ENCODE peak calls at places on chromosomes 13 and 19, in eight cellular contexts. R, G, S, T, A, L, C and F are unnamed samples.

GRCh38 chr19:16111160-16111908 is at the start of gene RAB8A:
- DNase-seq in R (peak; percentile 99), G (peak; percentile 97), S (peak; percentile 99), T (peak; percentile 100), A (peak; percentile 100), L (peak; percentile 100), C (peak; percentile 99), F (peak; percentile 98)

GRCh38 chr13:36493046-36493445 is 60.8 kb downstream of the CCNA1 start:
- DNase-seq in R (no peak), G (no peak), S (no peak), T (no peak), A (no peak), L (no peak), C (no peak), F (no peak)

GRCh38 chr13:27117947-27118346 is 53.7 kb downstream of the USP12 start:
- DNase-seq in R (no peak), G (no peak), S (no peak), T (no peak), A (no peak), L (no peak), C (no peak), F (no peak)

GRCh38 chr19:4581381-4582111 is 22.1 kb upstream of the SEMA6B start:
- DNase-seq in R (no peak), G (no peak), S (no peak), T (no peak), A (no peak), L (no peak), C (no peak), F (no peak)

GRCh38 chr13:77860621-77861020 is 58.0 kb downstream of the EDNRB start:
- DNase-seq in R (no peak), G (no peak), S (no peak), T (no peak), A (no peak), L (no peak), C (no peak), F (no peak)

GRCh38 chr13:83667606-83668005 is 214.7 kb downstream of the SLITRK1 start:
- DNase-seq in R (no peak), G (no peak), S (no peak), T (no peak), A (no peak), L (no peak), C (no peak), F (no peak)

GRCh38 chr13:103803349-103803748 is 737.1 kb upstream of the SLC10A2 start:
- DNase-seq in R (no peak), G (no peak), S (no peak), T (no peak), A (no peak), L (no peak), C (no peak), F (no peak)

GRCh38 chr19:7534531-7534980 is 961 bp upstream of the PNPLA6 start:
- DNase-seq in R (peak; percentile 36), G (no peak), S (peak; percentile 40), T (peak; percentile 92), A (peak; percentile 72), L (no peak), C (peak; percentile 61), F (no peak)

GRCh38 chr13:91212229-91212628 is 135.3 kb upstream of the MIR17HG start:
- DNase-seq in R (no peak), G (no peak), S (no peak), T (no peak), A (no peak), L (no peak), C (no peak), F (no peak)

GRCh38 chr19:11261431-11261901 is 858 bp downstream of the DOCK6 start:
- DNase-seq in R (no peak), G (no peak), S (no peak), T (no peak), A (no peak), L (no peak), C (no peak), F (peak; percentile 9)

GRCh38 chr19:48480476-48481190 is 11.5 kb downstream of the CYTH2 start:
- DNase-seq in R (no peak), G (no peak), S (no peak), T (no peak), A (no peak), L (peak; percentile 91), C (peak; percentile 55), F (no peak)

GRCh38 chr19:23318143-23318542 is 67.9 kb upstream of the ZNF724 start:
- DNase-seq in R (no peak), G (no peak), S (no peak), T (no peak), A (no peak), L (no peak), C (no peak), F (no peak)

GRCh38 chr19:48815870-48816501 is 5.2 kb upstream of the BCAT2 start:
- DNase-seq in R (peak; percentile 56), G (no peak), S (peak; percentile 62), T (no peak), A (peak; percentile 65), L (no peak), C (no peak), F (no peak)

GRCh38 chr19:42480335-42481095 is 37.8 kb upstream of the CXCL17 start:
- DNase-seq in R (no peak), G (no peak), S (peak; percentile 44), T (no peak), A (peak; percentile 58), L (no peak), C (no peak), F (no peak)

GRCh38 chr19:45785097-45785496 is 2.8 kb upstream of the DMPK start:
- DNase-seq in R (no peak), G (no peak), S (no peak), T (no peak), A (no peak), L (no peak), C (no peak), F (no peak)

GRCh38 chr13:113997845-113998751 is 24.2 kb upstream of the C13orf46 start:
- DNase-seq in R (no peak), G (no peak), S (peak; percentile 58), T (peak; percentile 79), A (no peak), L (peak; percentile 81), C (peak; percentile 33), F (no peak)

GRCh38 chr13:28347456-28348371 is 147.2 kb downstream of the FLT1 start:
- DNase-seq in R (no peak), G (no peak), S (no peak), T (no peak), A (no peak), L (no peak), C (no peak), F (no peak)

GRCh38 chr13:100673376-100673830 is 1.2 kb downstream of the TMTC4 start:
- DNase-seq in R (no peak), G (no peak), S (no peak), T (no peak), A (no peak), L (peak; percentile 83), C (no peak), F (no peak)

GRCh38 chr13:20882206-20882605 is 20.3 kb downstream of the XPO4 start:
- DNase-seq in R (no peak), G (no peak), S (no peak), T (no peak), A (no peak), L (no peak), C (no peak), F (no peak)

GRCh38 chr13:23671902-23672301 is 101.7 kb downstream of the TNFRSF19 start:
- DNase-seq in R (no peak), G (no peak), S (no peak), T (no peak), A (no peak), L (no peak), C (no peak), F (no peak)
- TF ChIP-seq POLR2AphosphoS5 in R (no peak), G (no peak), S (peak; percentile 39), T (no peak), A (no peak), L (no peak), C (no peak), F (no peak)

GRCh38 chr19:2739602-2740313 is at the start of gene SLC39A3:
- DNase-seq in R (peak; percentile 98), G (peak; percentile 97), S (peak; percentile 99), T (peak; percentile 99), A (peak; percentile 97), L (peak; percentile 97), C (peak; percentile 99), F (peak; percentile 100)
- TF ChIP-seq POLR2A in R (peak; percentile 18), G (no peak), S (no peak), T (no peak), A (peak; percentile 53), L (no peak), C (no peak), F (peak; percentile 39)

DNA sequence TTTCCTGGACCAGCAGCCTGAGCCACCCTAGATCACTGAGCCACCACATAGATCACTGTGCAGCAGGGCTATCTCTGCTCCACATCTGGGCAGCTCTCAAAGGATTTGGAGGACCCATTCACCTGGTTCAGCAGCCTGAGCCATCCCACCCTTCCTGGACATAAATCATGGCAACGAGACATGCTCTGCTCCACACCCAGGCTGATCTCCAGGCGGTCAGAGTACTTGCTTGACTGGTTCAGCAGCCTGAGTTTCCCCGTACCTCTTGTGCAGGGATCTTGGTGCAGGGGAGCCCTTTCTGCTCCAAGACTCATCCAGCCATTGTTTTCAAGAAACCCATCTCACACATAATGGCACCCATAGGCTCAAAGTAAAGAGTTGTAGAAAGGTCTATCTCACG is 195.3 kb downstream of the LIG4 start:
- DNase-seq in R (no peak), G (no peak), S (peak; percentile 37), T (no peak), A (no peak), L (no peak), C (no peak), F (no peak)
- TF ChIP-seq POLR2AphosphoS5 in R (no peak), G (no peak), S (no peak), T (no peak), A (no peak), L (no peak), C (no peak), F (no peak)

DNA sequence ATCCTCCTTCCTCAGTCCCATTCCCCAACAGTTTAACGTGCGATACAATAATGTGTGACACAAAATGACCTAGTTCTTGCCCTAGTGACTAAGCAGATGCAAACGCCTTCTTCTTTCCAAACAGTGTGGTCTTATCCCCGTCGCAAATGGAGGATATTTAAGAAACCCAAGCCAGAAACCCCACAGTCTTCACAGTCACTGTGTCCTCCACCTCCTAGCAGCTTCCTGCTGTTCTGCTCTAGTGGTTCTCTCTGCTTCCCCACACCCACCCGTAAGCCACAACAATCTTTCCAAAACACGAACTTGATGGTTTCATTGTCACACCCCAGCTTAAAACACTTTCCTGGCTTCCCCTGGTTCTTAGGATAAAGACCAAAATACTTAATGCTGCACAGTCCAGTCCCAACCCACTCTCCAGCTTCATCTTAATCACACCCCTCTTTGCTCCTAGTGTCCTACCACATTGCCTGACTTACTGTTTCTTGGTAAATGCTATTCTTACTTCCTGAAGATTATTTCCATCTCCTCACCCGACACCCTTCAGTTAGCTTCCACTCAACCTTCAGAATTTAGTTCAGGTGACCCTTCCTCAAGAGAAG is 32.3 kb downstream of the ITM2B start:
- DNase-seq in R (no peak), G (no peak), S (no peak), T (no peak), A (no peak), L (no peak), C (peak; percentile 9), F (no peak)
- TF ChIP-seq POLR2A in R (no peak), G (no peak), S (no peak), T (no peak), A (no peak), L (no peak), C (no peak), F (no peak)